ENCODE peak calls at places on chromosomes 16 and 17, in nine cellular contexts. W is CD4-positive, alpha-beta T cell; G is AG04450; A is astrocyte of the spinal cord; P is left ventricle myocardium inferior; J is activated CD8-positive, alpha-beta T cell treated with anti-CD3 and anti-CD28 coated beads for 36 hours; X is AG09319; C is Peyer's patch; R is kidney. M is an unnamed sample.

GRCh38 chr17:58318065-58318481 is 10.5 kb downstream of the TSPOAP1 start:
- DNase-seq in X (no peak), P (no peak), W (no peak), R (peak), G (no peak), C (no peak), J (no peak), A (no peak), M (no peak)

GRCh38 chr16:68473358-68474064 is 25.2 kb upstream of the SMPD3 start:
- DNase-seq in G (no peak), C (peak), X (no peak), R (no peak), P (no peak), A (no peak), J (no peak), W (no peak), M (no peak)

GRCh38 chr16:66459878-66460277 is 32.8 kb downstream of the BEAN1 start:
- DNase-seq in R (no peak), C (no peak), J (no peak), A (no peak), X (no peak), W (no peak), G (no peak), P (no peak), M (no peak)

GRCh38 chr17:29042026-29042678 is 789 bp upstream of the PIPOX start:
- DNase-seq in G (no peak), R (no peak), C (no peak), J (no peak), W (no peak), P (no peak), A (no peak), X (no peak), M (no peak)

GRCh38 chr16:87093804-87094203 is 223.4 kb downstream of the C16orf95 start:
- DNase-seq in W (no peak), P (no peak), J (no peak), A (no peak), R (peak), G (no peak), C (no peak), X (no peak), M (no peak)

GRCh38 chr17:40548982-40549680 is 16.1 kb downstream of the CCR7 start:
- DNase-seq in X (peak), W (no peak), G (peak), C (peak), A (peak), P (no peak), J (no peak), R (no peak), M (peak)

GRCh38 chr17:48825446-48826381 is 5.1 kb upstream of the CALCOCO2 start:
- DNase-seq in P (no peak), A (peak), R (no peak), X (no peak), C (no peak), W (no peak), G (no peak), J (no peak), M (no peak)

GRCh38 chr16:14600164-14600563 is 29.9 kb downstream of the PARN start:
- DNase-seq in G (no peak), P (no peak), W (no peak), J (no peak), R (no peak), X (peak), C (no peak), A (peak), M (no peak)

GRCh38 chr16:3035972-3036725 is 595 bp downstream of the BICDL2 start:
- DNase-seq in J (no peak), P (no peak), R (peak), X (no peak), W (no peak), G (no peak), C (peak), A (no peak), M (no peak)

GRCh38 chr17:32275060-32276042 is 9.7 kb downstream of the RHBDL3 start:
- DNase-seq in P (peak), J (peak), C (no peak), A (peak), R (peak), X (no peak), W (no peak), G (no peak), M (no peak)

GRCh38 chr16:20901068-20901440 is 483 bp downstream of the LYRM1 start:
- DNase-seq in W (no peak), X (no peak), R (no peak), A (no peak), C (no peak), P (no peak), J (no peak), G (no peak), M (no peak)

GRCh38 chr17:50564916-50565315 is 4.4 kb downstream of the CACNA1G start:
- DNase-seq in W (no peak), C (no peak), P (peak), J (peak), R (peak), G (no peak), X (peak), A (no peak), M (no peak)

GRCh38 chr17:71828182-71828596 is 292.6 kb upstream of the SOX9 start:
- DNase-seq in X (peak), C (no peak), J (no peak), P (no peak), A (peak), R (no peak), G (no peak), W (no peak), M (no peak)

GRCh38 chr17:6084226-6085161 is 14.3 kb downstream of the WSCD1 start:
- DNase-seq in X (no peak), P (no peak), A (peak), J (no peak), C (no peak), R (no peak), W (no peak), G (no peak), M (no peak)

GRCh38 chr16:46883353-46883689 is 841 bp upstream of the GPT2 start:
- DNase-seq in W (no peak), C (no peak), X (no peak), R (no peak), A (no peak), P (no peak), J (no peak), G (no peak), M (no peak)

GRCh38 chr16:29909398-29909797 is 9.1 kb downstream of the ASPHD1 start:
- DNase-seq in R (no peak), C (no peak), J (no peak), W (no peak), X (no peak), A (no peak), G (no peak), P (no peak), M (no peak)

GRCh38 chr17:28031174-28031573 is 11.3 kb upstream of the NLK start:
- DNase-seq in X (no peak), R (no peak), G (no peak), A (no peak), J (no peak), P (no peak), C (no peak), W (no peak), M (no peak)

GRCh38 chr17:68446626-68447041 is 10.7 kb downstream of the WIPI1 start:
- DNase-seq in P (no peak), A (no peak), J (no peak), W (no peak), C (no peak), X (no peak), G (no peak), R (no peak), M (no peak)

GRCh38 chr17:78110363-78111011 is 18.1 kb downstream of the TMC6 start:
- DNase-seq in W (no peak), P (peak), A (peak), R (peak), C (no peak), X (no peak), J (no peak), G (no peak), M (no peak)

GRCh38 chr17:42775534-42776098 is 2.4 kb downstream of the VPS25 start:
- DNase-seq in R (peak), P (no peak), J (no peak), X (no peak), C (no peak), A (peak), W (no peak), G (no peak), M (no peak)

GRCh38 chr16:4660454-4661007 is 32.8 kb upstream of the NUDT16L1 start:
- DNase-seq in J (peak), C (no peak), A (peak), R (peak), P (peak), X (no peak), G (no peak), W (peak), M (no peak)

DNA sequence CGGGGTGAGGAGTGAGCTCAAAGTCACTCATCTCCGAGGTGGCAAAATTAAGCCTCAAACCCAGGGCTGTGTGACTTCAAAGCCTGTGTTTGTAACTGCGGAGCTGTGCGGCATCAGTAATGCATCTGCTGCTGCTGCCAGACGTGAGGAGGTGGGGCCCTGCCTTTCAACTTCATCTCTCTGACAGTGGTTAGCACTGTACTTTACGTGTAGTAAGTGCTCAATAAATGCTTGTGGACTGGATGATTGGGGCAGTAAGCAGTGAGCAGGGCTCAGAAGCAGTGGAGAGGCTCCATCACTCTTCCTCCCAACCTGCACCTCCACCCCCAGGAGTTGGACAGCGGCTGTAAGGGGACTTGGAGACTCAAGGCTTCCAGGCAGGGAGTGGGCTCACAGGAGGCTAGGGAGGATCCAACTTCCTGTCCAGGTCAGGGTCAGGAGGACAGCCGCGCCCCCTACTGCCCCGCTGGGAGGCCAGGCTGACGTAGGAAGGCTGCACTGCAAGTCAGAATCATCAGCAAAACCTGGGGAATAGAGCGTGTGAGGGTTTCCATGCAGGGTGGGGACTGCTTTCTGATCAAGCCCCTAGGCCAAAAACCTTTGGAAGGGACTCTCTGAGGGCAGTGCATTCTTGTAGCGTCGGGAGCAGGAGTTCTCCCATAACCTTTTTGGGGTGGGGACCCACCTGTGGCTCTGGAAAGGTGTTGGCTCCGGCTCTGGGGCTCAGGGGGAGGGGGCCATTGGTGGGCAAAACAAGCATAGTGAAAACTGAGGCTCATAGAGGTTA is 21.8 kb downstream of the RAI1 start:
- DNase-seq in G (no peak), W (no peak), J (no peak), A (no peak), P (peak), X (no peak), C (no peak), R (no peak), M (no peak)
- TF ChIP-seq CTCF in G (no peak), W (no peak), J (no peak), A (no peak), P (peak), X (no peak), C (no peak), R (no peak), M (peak)

GRCh38 chr17:41618341-41619161 is 5.8 kb downstream of the KRT17 start:
- DNase-seq in R (no peak), J (no peak), X (no peak), C (peak), G (no peak), W (no peak), A (no peak), P (no peak), M (no peak)

GRCh38 chr17:41619162-41619933 is 5.0 kb downstream of the KRT17 start:
- DNase-seq in R (no peak), X (no peak), J (no peak), A (no peak), C (peak), W (no peak), G (no peak), P (no peak), M (no peak)

GRCh38 chr17:41621916-41622315 is 2.5 kb downstream of the KRT17 start:
- DNase-seq in A (no peak), P (no peak), X (no peak), W (no peak), J (no peak), G (no peak), C (peak), R (no peak), M (no peak)

GRCh38 chr17:41617698-41618097 is 5.1 kb upstream of the KRT16 start:
- DNase-seq in G (no peak), C (no peak), W (no peak), P (no peak), R (no peak), A (no peak), J (no peak), X (no peak), M (no peak)

GRCh38 chr17:41620583-41621434 is 3.6 kb downstream of the KRT17 start:
- DNase-seq in W (no peak), A (no peak), X (no peak), J (no peak), G (no peak), C (peak), R (peak), P (no peak), M (no peak)
- TF ChIP-seq CTCF in W (no peak), A (no peak), X (no peak), J (no peak), G (no peak), C (no peak), R (no peak), P (no peak), M (no peak)

DNA sequence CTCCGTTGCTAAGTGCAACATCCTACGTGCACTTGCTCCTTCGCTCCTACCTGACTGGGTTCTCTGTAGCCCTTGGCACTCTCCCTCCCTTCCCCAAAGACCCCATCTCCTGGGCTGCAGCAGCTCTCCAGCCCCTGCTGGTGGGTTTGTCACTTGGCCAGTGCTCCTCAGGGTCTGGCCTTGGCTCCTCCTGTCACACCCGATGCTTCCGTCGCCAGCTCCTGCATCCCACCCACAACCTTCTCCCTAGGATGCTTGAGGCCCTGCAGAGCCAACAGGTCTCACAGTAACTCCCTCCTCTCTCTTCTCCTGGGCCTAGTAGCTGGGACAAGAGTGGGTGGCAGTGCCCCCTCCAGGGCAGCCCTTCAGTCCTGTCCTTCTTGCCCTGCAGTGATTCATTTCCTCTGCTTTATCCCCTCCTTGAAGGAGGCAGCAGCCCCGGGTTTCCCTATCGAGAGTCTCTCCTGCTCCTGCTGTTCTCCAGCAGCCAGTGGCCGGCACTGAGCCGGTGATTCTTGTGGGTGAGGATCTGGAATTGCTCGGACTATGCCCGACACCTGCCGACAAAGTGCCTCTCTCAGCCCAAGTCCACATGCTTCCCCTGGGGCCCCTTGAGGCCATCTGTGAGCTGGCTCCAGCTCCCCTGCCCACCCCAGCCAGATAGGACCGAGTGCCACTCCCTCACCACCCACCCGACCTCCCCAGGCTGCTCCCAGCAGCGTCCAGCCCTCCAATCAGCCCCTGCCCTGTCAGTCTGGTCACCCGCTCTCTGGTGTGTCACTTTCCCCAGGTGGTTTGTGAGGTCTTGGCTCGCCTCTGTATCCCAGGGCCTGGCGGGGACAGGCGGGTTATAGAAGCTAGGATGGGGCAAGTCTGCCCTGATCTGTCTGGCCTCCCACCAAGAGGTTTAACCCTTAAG is 3.8 kb downstream of the LITAFD start:
- DNase-seq in W (no peak), X (no peak), C (peak), G (no peak), A (peak), R (peak), J (no peak), P (no peak), M (no peak)
- TF ChIP-seq CTCF in W (no peak), X (no peak), C (no peak), G (peak), A (peak), R (no peak), J (no peak), P (no peak), M (peak)

GRCh38 chr16:63457869-63458268 is 1421.6 kb upstream of the CDH8 start:
- DNase-seq in X (no peak), R (no peak), P (no peak), A (no peak), C (no peak), W (no peak), G (no peak), J (no peak), M (no peak)

GRCh38 chr16:63458842-63459241 is 1422.6 kb upstream of the CDH8 start:
- DNase-seq in W (no peak), C (no peak), R (no peak), G (no peak), X (no peak), A (no peak), P (no peak), J (no peak), M (no peak)

GRCh38 chr16:63461248-63461841 is 1425.1 kb upstream of the CDH8 start:
- DNase-seq in G (no peak), W (no peak), X (peak), P (no peak), R (no peak), J (no peak), A (peak), C (no peak), M (peak)
- TF ChIP-seq CTCF in G (peak), W (no peak), X (peak), P (peak), R (peak), J (no peak), A (peak), C (peak), M (peak)

DNA sequence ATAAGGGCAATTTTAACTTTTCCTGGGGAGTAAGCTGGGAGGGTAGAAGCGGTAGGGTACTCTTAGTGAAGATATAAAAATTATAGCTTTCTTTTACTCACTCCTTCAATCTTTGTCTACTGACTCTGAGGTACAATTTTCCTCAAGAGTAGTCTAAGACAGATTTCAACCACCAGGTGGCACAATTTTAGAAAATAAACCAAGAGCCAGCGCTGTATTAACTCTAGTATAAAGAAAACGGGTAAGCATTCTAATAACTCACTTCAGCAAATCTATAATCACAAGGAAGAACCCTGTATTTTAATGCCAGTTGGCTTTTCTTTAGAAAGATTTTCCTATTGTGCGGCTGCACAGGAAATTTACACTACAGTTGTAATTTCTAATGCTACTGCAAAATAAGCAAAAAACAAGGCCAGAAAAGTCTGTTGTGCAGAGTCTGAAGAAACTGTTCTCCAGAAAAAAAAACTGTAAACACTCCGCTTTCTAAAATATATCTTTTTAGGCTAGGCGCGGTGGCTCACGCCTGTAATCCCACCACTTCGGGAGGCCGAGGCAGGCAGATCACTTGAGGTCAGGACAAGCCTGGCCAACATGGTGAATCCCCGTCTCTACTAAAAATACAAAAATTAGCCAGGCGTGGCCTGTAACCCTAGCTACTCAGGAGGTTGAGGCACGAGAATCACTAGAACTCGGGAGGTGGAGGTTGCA is 1.9 kb downstream of the CMC2 start:
- DNase-seq in R (no peak), A (peak), X (no peak), C (no peak), P (no peak), W (no peak), G (peak), J (peak), M (no peak)
- TF ChIP-seq CTCF in R (peak), A (peak), X (peak), C (peak), P (peak), W (peak), G (peak), J (peak), M (peak)

M was measured in progenitor cell of endocrine pancreas.